ENCODE peak calls at places on chromosomes 13 and 19, in nine cellular contexts. G, T, U, R, Z, D, P, Q and E are unnamed samples.

GRCh38 chr13:36297259-36297599 is 385 bp downstream of the CCDC169 start:
- ATAC-seq in T (peak; percentile 20), P (peak; percentile 29), Z (no peak), Q (no peak), D (no peak), U (peak; percentile 55), G (no peak), R (no peak), E (no peak)

GRCh38 chr13:112887151-112887550 is 81.9 kb upstream of the MCF2L start:
- ATAC-seq in U (no peak), R (no peak), G (no peak), Z (no peak), D (no peak), T (no peak), P (no peak), Q (no peak), E (no peak)

GRCh38 chr13:87677334-87678234 is 6.4 kb downstream of the SLITRK5 start:
- ATAC-seq in Q (peak; percentile 17), G (peak; percentile 49), P (peak; percentile 20), R (peak; percentile 61), U (peak; percentile 8), Z (peak; percentile 52), D (peak; percentile 24), T (no peak), E (no peak)

GRCh38 chr13:98451676-98452105 is 125.2 kb downstream of the STK24 start:
- ATAC-seq in D (no peak), P (no peak), Q (no peak), U (peak; percentile 80), G (no peak), T (no peak), R (no peak), Z (no peak), E (no peak)

GRCh38 chr13:90918551-90918950 is 428.9 kb upstream of the MIR17HG start:
- ATAC-seq in P (no peak), Q (no peak), D (no peak), R (no peak), G (no peak), T (no peak), U (no peak), Z (no peak), E (no peak)

GRCh38 chr19:2428027-2428690 is 773 bp upstream of the TIMM13 start:
- ATAC-seq in D (no peak), P (peak; percentile 8), Q (no peak), T (no peak), R (no peak), G (no peak), U (no peak), Z (no peak), E (no peak)

GRCh38 chr19:48458016-48458415 is 2.6 kb downstream of the KCNJ14 start:
- ATAC-seq in D (no peak), Z (no peak), U (no peak), G (no peak), T (no peak), P (no peak), R (no peak), Q (no peak), E (no peak)

GRCh38 chr19:30312582-30313352 is 59.4 kb upstream of the ZNF536 start:
- ATAC-seq in Z (no peak), R (no peak), U (no peak), G (no peak), D (no peak), Q (no peak), T (no peak), P (no peak), E (no peak)

GRCh38 chr19:48737360-48737998 is 2.9 kb downstream of the RASIP1 start:
- ATAC-seq in Z (no peak), G (no peak), D (no peak), Q (no peak), P (no peak), U (no peak), T (no peak), R (no peak), E (no peak)

GRCh38 chr19:1720237-1720636 is 33.1 kb upstream of the ONECUT3 start:
- ATAC-seq in R (no peak), U (no peak), D (no peak), G (no peak), T (no peak), Z (no peak), P (no peak), Q (no peak), E (no peak)

GRCh38 chr19:58409010-58409790 is 751 bp downstream of the ZNF584 start:
- ATAC-seq in Z (no peak), U (peak; percentile 15), D (no peak), T (peak; percentile 10), Q (peak; percentile 13), G (no peak), P (peak; percentile 14), R (peak; percentile 18), E (no peak)

GRCh38 chr13:41639955-41640780 is 182.8 kb downstream of the RGCC start:
- ATAC-seq in R (no peak), P (peak; percentile 93), D (no peak), U (peak; percentile 80), T (no peak), Z (no peak), G (no peak), Q (no peak), E (no peak)

GRCh38 chr19:30784850-30785459 is 412.8 kb downstream of the ZNF536 start:
- ATAC-seq in P (peak; percentile 70), Q (peak; percentile 42), Z (no peak), T (peak; percentile 42), D (no peak), G (no peak), R (no peak), U (no peak), E (no peak)

GRCh38 chr13:41581884-41582547 is 124.7 kb downstream of the RGCC start:
- ATAC-seq in Z (no peak), T (no peak), U (peak; percentile 60), Q (no peak), G (no peak), P (peak; percentile 47), D (no peak), R (no peak), E (no peak)

GRCh38 chr13:91347996-91348905 is 764 bp downstream of the MIR17HG start:
- ATAC-seq in P (peak; percentile 50), G (peak; percentile 60), D (peak; percentile 62), T (peak; percentile 50), R (peak; percentile 52), Z (peak; percentile 60), Q (peak; percentile 43), U (peak; percentile 81), E (peak; percentile 74)

GRCh38 chr13:74465279-74465678 is 331.1 kb upstream of the KLF12 start:
- ATAC-seq in T (no peak), Z (no peak), G (no peak), D (no peak), P (no peak), R (no peak), U (no peak), Q (no peak), E (no peak)

GRCh38 chr13:19681517-19681916 is 48.1 kb downstream of the MPHOSPH8 start:
- ATAC-seq in G (peak; percentile 40), U (no peak), Z (peak; percentile 42), P (no peak), Q (peak; percentile 76), T (peak; percentile 66), R (no peak), D (no peak), E (no peak)